ENCODE peak calls at places on chromosomes 3 and 15, in five cellular contexts. X is esophagus muscularis mucosa, W is transverse colon, J is GM23338, Y is suprapubic skin. H is an unnamed sample. For H3K4me1, the result is how much of the 10 kb centered on the place peaks cover.

GRCh38 chr15:90650956-90651689 is 66.0 kb upstream of the BLM start:
- DNase-seq in X (no peak), W (no peak), J (no peak), Y (no peak), H (no peak)

GRCh38 chr3:10594915-10595314 is 89.5 kb upstream of the ATP2B2 start:
- DNase-seq in X (no peak), W (no peak), J (peak), Y (no peak), H (no peak)

GRCh38 chr3:9779721-9780450 is 10.1 kb upstream of the CAMK1 start:
- DNase-seq in X (no peak), W (peak), J (no peak), Y (no peak), H (no peak)

GRCh38 chr15:50718700-50719125 is 32.1 kb upstream of the TRPM7 start:
- DNase-seq in X (no peak), W (no peak), J (no peak), Y (no peak), H (no peak)

GRCh38 chr3:61807865-61808276 is 246.5 kb downstream of the PTPRG start:
- DNase-seq in X (no peak), W (no peak), J (no peak), Y (no peak), H (no peak)

GRCh38 chr3:139634236-139634635 is 43.5 kb downstream of the NMNAT3 start:
- DNase-seq in X (peak), W (no peak), J (no peak), Y (no peak), H (no peak)

GRCh38 chr3:186465508-186465907 is 78.7 kb downstream of the CRYGS start:
- DNase-seq in X (peak), W (no peak), J (no peak), Y (no peak), H (no peak)

GRCh38 chr15:91289324-91289723 is 189.3 kb downstream of the SV2B start:
- DNase-seq in X (peak), W (no peak), J (peak), Y (no peak), H (no peak)

GRCh38 chr15:33994005-33994615 is 25.8 kb downstream of the CHRM5 start:
- DNase-seq in X (no peak), W (no peak), J (peak), Y (no peak), H (no peak)

GRCh38 chr15:56205061-56205876 is 38.4 kb downstream of the RFX7 start:
- DNase-seq in X (no peak), W (no peak), J (no peak), Y (no peak), H (no peak)

GRCh38 chr15:63973212-63974009 is 72.9 kb downstream of the DAPK2 start:
- DNase-seq in X (no peak), W (no peak), J (no peak), Y (no peak), H (no peak)

GRCh38 chr15:101431748-101432147 is 57.8 kb downstream of the PCSK6 start:
- DNase-seq in X (no peak), W (no peak), J (no peak), Y (peak), H (no peak)

GRCh38 chr3:8110966-8111798 is 390.4 kb upstream of the LMCD1 start:
- DNase-seq in X (no peak), W (peak), J (peak), Y (no peak), H (no peak)

GRCh38 chr3:84904819-84905555 is 53.8 kb upstream of the CADM2 start:
- DNase-seq in X (no peak), W (no peak), J (peak), Y (no peak), H (no peak)

GRCh38 chr3:89889386-89889785 is 782.0 kb downstream of the EPHA3 start:
- DNase-seq in X (no peak), W (no peak), J (peak), Y (no peak), H (no peak)

GRCh38 chr3:117080899-117081298 is 371.3 kb downstream of the TUSC7 start:
- DNase-seq in X (no peak), W (no peak), J (peak), Y (no peak), H (no peak)

GRCh38 chr3:142027713-142028112 is 121.6 kb downstream of the TFDP2 start:
- DNase-seq in X (no peak), W (peak), J (peak), Y (no peak), H (no peak)

GRCh38 chr3:62371735-62372591 is 1.4 kb downstream of the FEZF2 start:
- DNase-seq in X (no peak), W (no peak), J (peak), Y (no peak), H (no peak)

GRCh38 chr3:153163349-153164008 is 1.5 kb downstream of the RAP2B start:
- DNase-seq in X (no peak), W (no peak), J (peak), Y (no peak), H (no peak)

GRCh38 chr15:87547470-87548181 is 708.9 kb downstream of the NTRK3 start:
- DNase-seq in X (no peak), W (no peak), J (no peak), Y (no peak), H (no peak)

GRCh38 chr15:63391669-63392354 is 10.2 kb upstream of the CA12 start:
- DNase-seq in X (no peak), W (no peak), J (no peak), Y (no peak), H (no peak)

GRCh38 chr15:38589502-38589901 is 24.9 kb upstream of the RASGRP1 start:
- DNase-seq in X (no peak), W (no peak), J (no peak), Y (no peak), H (no peak)

GRCh38 chr3:55511895-55512585 is 24.9 kb upstream of the WNT5A start:
- DNase-seq in X (no peak), W (no peak), J (no peak), Y (no peak), H (no peak)

GRCh38 chr3:82815417-82816058 is 1054.1 kb upstream of the GBE1 start:
- DNase-seq in X (no peak), W (no peak), J (no peak), Y (no peak), H (no peak)

GRCh38 chr3:140720242-140720641 is 42.4 kb downstream of the TRIM42 start:
- DNase-seq in X (no peak), W (no peak), J (no peak), Y (no peak), H (peak)

GRCh38 chr3:105647047-105647446 is 221.8 kb downstream of the CBLB start:
- DNase-seq in X (no peak), W (no peak), J (no peak), Y (no peak), H (no peak)

GRCh38 chr15:58318517-58318916 is 113.3 kb upstream of the LIPC start:
- DNase-seq in X (no peak), W (no peak), J (no peak), Y (no peak), H (no peak)

GRCh38 chr3:63661242-63661641 is 8.8 kb downstream of the SNTN start:
- DNase-seq in X (no peak), W (no peak), J (peak), Y (no peak), H (no peak)

GRCh38 chr3:122505676-122506075 is 9.1 kb downstream of the KPNA1 start:
- DNase-seq in X (no peak), W (no peak), J (no peak), Y (no peak), H (no peak)

GRCh38 chr3:186220365-186220764 is 111.5 kb upstream of the ETV5 start:
- DNase-seq in X (no peak), W (no peak), J (no peak), Y (no peak), H (no peak)

GRCh38 chr15:69713726-69714559 is 261.3 kb downstream of the RPLP1 start:
- DNase-seq in X (no peak), W (peak), J (no peak), Y (no peak), H (no peak)

GRCh38 chr3:185935465-185936263 is 2.1 kb downstream of the TRA2B start:
- DNase-seq in X (no peak), W (no peak), J (no peak), Y (no peak), H (no peak)

GRCh38 chr3:128726691-128727031 is 678 bp downstream of the RAB7A start:
- DNase-seq in X (peak), W (peak), J (peak), Y (peak), H (peak)

GRCh38 chr3:64674591-64675076 is 13.2 kb downstream of the ADAMTS9 start:
- DNase-seq in X (peak), W (no peak), J (no peak), Y (no peak), H (no peak)

GRCh38 chr3:47533481-47533880 is 20.0 kb upstream of the ELP6 start:
- DNase-seq in X (no peak), W (no peak), J (no peak), Y (no peak), H (no peak)

GRCh38 chr3:58731673-58732072 is 65.1 kb upstream of the FAM3D start:
- DNase-seq in X (no peak), W (no peak), J (no peak), Y (no peak), H (no peak)

GRCh38 chr3:155983834-155984474 is 113.5 kb downstream of the GMPS start:
- DNase-seq in X (no peak), W (no peak), J (peak), Y (no peak), H (no peak)

GRCh38 chr3:155981669-155982068 is 111.2 kb downstream of the GMPS start:
- DNase-seq in X (no peak), W (no peak), J (no peak), Y (no peak), H (no peak)

GRCh38 chr3:155979746-155980145 is 109.3 kb downstream of the GMPS start:
- DNase-seq in X (no peak), W (no peak), J (no peak), Y (no peak), H (no peak)

GRCh38 chr3:155989536-155989935 is 119.1 kb downstream of the GMPS start:
- DNase-seq in X (no peak), W (no peak), J (no peak), Y (no peak), H (no peak)

DNA sequence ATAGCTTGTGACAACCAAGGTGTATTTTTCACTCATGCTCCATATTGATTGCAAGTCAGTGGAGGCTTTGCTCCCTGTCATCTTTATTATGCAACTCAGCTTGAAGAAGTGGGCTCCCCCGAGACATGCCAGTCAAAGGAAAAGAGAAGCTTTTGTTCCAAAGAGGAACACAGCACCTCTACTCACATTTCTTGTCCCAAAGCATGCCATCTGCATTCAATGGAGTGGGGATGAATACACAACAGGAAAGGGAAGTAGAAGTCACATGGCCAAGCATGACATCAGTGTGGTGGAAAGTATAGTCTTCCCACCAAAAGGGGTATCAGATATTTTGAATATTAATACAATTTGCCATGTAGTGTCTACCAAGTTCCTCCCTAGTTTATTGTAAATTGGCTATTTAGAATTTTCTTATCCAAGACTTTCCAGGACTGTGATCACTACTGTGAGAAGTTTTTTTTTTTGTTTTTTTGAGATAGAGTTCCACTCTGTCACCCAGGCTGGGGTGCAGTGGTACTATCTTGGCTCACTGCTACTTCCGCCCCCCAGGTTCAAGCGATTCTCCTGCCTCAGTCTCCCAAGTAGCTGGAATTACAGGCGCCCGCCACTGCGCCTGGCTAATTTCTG is 114.5 kb downstream of the GMPS start:
- DNase-seq in X (no peak), W (no peak), J (no peak), Y (no peak), H (no peak)
- TF ChIP-seq POLR2AphosphoS5 in X (no peak), W (no peak), J (no peak), Y (no peak), H (no peak)

DNA sequence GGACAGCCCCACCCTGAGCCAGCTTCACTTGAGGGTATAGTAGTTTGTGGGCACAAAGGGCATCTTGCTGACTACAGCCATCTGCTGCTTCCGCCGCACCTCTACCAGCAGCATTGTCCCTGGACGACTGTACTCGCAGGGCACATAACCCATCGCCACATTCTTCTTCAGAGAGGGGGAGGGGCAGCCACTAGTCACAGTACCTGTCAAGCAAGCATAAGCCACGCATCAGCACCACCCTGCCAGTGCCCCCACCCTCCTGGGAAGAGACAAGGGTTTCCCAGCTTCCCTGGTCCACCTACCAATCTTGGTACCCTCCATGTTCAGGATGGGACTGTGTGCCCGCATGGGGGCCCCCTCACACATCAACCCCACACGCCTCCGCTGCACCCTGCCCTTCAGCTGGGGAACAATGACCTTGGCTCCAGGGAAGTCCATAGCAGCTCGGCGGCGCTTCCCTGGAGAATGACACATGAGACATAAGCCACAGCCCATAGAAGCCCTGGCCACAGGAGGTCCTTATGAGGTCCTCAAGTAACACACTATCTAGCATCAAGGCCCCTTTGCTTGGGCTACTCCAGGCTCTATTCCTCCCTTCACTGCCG is 4.7 kb downstream of the AMT start:
- DNase-seq in X (no peak), W (no peak), J (peak), Y (no peak), H (no peak)
- H3K4me1 ChIP-seq in X (half or more), W (under half), J (under half), Y (under half), H (under half)

GRCh38 chr3:100954990-100955389 is 38.2 kb downstream of the ABI3BP start:
- DNase-seq in X (no peak), W (peak), J (no peak), Y (no peak), H (no peak)
- H3K27ac ChIP-seq in X (peak), W (peak), J (no peak), Y (peak), H (no peak)

GRCh38 chr15:23565395-23566069 is at the start of gene MKRN3:
- DNase-seq in X (no peak), W (peak), J (no peak), Y (no peak), H (no peak)
- TF ChIP-seq POLR2AphosphoS5 in X (no peak), W (no peak), J (no peak), Y (no peak), H (no peak)

DNA sequence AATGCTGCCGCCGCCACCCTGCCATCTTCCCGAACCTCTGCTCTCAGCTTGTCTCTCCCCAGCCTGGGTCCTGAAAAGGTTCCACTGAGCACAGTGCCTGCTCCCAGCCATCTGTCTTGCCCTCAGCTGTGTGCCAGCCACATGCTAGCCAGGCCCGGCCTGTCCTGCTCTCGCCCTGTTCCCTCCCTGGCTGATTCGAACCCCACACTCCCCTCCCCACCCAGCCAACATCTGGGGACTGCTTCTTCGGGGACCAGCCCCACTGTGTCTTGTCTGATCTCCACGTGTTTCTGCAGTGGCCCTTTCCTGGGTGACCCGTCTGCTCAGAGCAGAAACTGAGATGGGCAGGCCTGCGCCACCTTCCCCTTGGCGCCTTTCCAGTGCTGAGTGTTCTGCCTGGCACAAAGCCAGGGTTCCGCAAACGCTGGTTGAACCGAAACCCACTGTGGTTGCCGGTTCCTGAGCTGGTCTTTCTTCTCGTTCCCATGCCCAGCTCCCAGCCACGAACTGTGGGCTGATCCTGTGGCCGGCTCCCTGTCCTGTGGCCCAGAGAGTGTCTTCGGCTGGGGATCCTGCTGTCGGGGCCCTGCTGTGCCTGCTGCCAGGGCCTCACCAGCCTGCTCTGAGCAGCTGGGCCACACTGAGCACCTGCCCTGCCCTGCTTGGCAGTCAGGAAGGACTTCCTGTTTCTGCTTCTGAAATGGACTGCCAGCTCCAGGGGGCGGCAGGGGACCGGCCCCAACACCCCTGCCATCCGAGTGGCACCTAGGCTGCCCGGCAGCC is 62.7 kb upstream of the KLF13 start:
- DNase-seq in X (peak), W (peak), J (no peak), Y (peak), H (peak)
- H3K4me1 ChIP-seq in X (under half), W (under half), J (under half), Y (under half), H (under half)

GRCh38 chr3:99544819-99545281 is 93.5 kb upstream of the COL8A1 start:
- DNase-seq in X (no peak), W (peak), J (no peak), Y (no peak), H (no peak)

GRCh38 chr3:99542771-99543518 is 95.4 kb upstream of the COL8A1 start:
- DNase-seq in X (no peak), W (no peak), J (peak), Y (no peak), H (no peak)

GRCh38 chr3:99543796-99544195 is 94.6 kb upstream of the COL8A1 start:
- DNase-seq in X (no peak), W (no peak), J (no peak), Y (no peak), H (no peak)

GRCh38 chr3:99548674-99549073 is 89.7 kb upstream of the COL8A1 start:
- DNase-seq in X (no peak), W (no peak), J (no peak), Y (no peak), H (no peak)

DNA sequence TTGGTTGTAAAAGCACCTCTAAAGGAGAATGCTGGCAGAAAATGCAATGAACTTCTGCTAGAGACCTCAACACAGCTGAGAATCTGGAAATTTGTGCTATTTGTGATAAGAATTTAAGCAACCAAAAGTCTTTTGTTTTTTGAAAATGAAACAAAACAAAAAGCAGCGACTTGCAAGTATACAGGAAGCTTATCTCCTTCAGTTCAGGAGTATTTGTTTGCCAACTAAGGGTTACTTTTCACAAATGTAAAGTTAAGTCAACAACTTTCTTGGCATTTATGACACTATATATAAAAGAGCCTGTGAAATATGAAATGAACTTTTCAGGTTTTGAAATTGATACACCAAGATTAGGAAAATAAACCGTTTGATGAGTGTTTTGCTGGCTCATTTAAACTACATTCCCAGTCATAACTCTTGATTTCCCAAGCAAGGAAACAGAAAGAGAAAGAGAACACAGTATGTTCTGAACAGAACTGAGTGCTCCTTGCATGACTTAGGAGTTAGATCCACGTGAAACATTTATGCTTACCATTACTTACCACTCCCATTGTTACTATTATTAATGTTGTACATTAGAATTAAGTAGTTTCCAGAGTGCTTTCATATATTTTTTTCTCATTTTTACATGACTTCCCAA is 92.3 kb upstream of the COL8A1 start:
- DNase-seq in X (no peak), W (no peak), J (no peak), Y (no peak), H (no peak)
- H3K27ac ChIP-seq in X (no peak), W (no peak), J (no peak), Y (no peak), H (peak)